ENCODE peak calls at places on chromosomes 13 and 19, in four cellular contexts. T is breast epithelium, V is tibial artery, H is ascending aorta. K is an unnamed sample. For H3K4me1, the result is how much of the 10 kb centered on the place peaks cover.

GRCh38 chr13:114229486-114229885 is 5.2 kb upstream of the CDC16 start:
- DNase-seq in T (no peak), H (no peak), V (no peak), K (no peak)

GRCh38 chr13:112112534-112113276 is 45.8 kb downstream of the SOX1 start:
- DNase-seq in H (no peak), T (no peak), V (no peak), K (peak)

GRCh38 chr13:75357576-75358295 is 124.2 kb downstream of the TBC1D4 start:
- DNase-seq in V (no peak), H (no peak), T (no peak), K (no peak)

GRCh38 chr19:39558623-39559117 is 18.7 kb upstream of the EID2 start:
- DNase-seq in T (no peak), H (no peak), V (no peak), K (no peak)

GRCh38 chr19:45972081-45972943 is 1.4 kb downstream of the NOVA2 start:
- DNase-seq in V (no peak), H (no peak), T (no peak), K (no peak)

GRCh38 chr19:6768236-6768785 is 1.1 kb upstream of the SH2D3A start:
- DNase-seq in V (no peak), T (no peak), H (no peak), K (no peak)

GRCh38 chr13:79528759-79529191 is 47.8 kb downstream of the NDFIP2 start:
- DNase-seq in H (no peak), T (no peak), V (no peak), K (no peak)

GRCh38 chr13:76968041-76968440 is 19.7 kb downstream of the ACOD1 start:
- DNase-seq in V (no peak), T (no peak), H (no peak), K (no peak)

GRCh38 chr13:79434578-79434977 is 28.5 kb upstream of the RBM26 start:
- DNase-seq in V (no peak), H (no peak), T (no peak), K (no peak)

GRCh38 chr13:72782717-72783116 is 784 bp downstream of the PIBF1 start:
- DNase-seq in T (no peak), H (no peak), V (no peak), K (no peak)

GRCh38 chr19:2578911-2579677 is 103.2 kb downstream of the GADD45B start:
- DNase-seq in H (peak), T (peak), V (peak), K (peak)

GRCh38 chr13:20848203-20848602 is 54.3 kb downstream of the XPO4 start:
- DNase-seq in T (no peak), H (no peak), V (no peak), K (no peak)

GRCh38 chr19:13999085-13999484 is 7.0 kb downstream of the RFX1 start:
- DNase-seq in V (no peak), H (no peak), T (no peak), K (no peak)

GRCh38 chr19:6017576-6017975 is 39.6 kb upstream of the RANBP3 start:
- DNase-seq in V (no peak), T (no peak), H (no peak), K (peak)

GRCh38 chr19:7640803-7641202 is 3.9 kb downstream of the STXBP2 start:
- DNase-seq in V (no peak), H (no peak), T (no peak), K (no peak)

GRCh38 chr19:2779121-2779740 is 3.8 kb downstream of the SGTA start:
- DNase-seq in V (no peak), T (no peak), H (no peak), K (no peak)

GRCh38 chr13:103625194-103625593 is 559.0 kb upstream of the SLC10A2 start:
- DNase-seq in T (no peak), V (no peak), H (no peak), K (no peak)

GRCh38 chr19:55358493-55358892 is 4.0 kb upstream of the COX6B2 start:
- DNase-seq in V (no peak), H (no peak), T (no peak), K (no peak)

GRCh38 chr19:56098731-56099577 is 22.1 kb downstream of the ZNF787 start:
- DNase-seq in V (no peak), H (no peak), T (no peak), K (peak)

GRCh38 chr13:52850396-52851152 is 2.1 kb upstream of the PCDH8 start:
- DNase-seq in H (peak), T (peak), V (peak), K (peak)

GRCh38 chr19:30029721-30030510 is 87.9 kb downstream of the URI1 start:
- DNase-seq in V (no peak), T (no peak), H (no peak), K (no peak)

GRCh38 chr19:3196064-3196932 is 10.6 kb downstream of the NCLN start:
- DNase-seq in T (no peak), H (no peak), V (no peak), K (no peak)

GRCh38 chr19:17348700-17349099 is 11.3 kb downstream of the GTPBP3 start:
- DNase-seq in H (peak), V (peak), T (no peak), K (no peak)

GRCh38 chr13:66312312-66313087 is 917.6 kb downstream of the PCDH9 start:
- DNase-seq in H (no peak), V (no peak), T (no peak), K (no peak)

GRCh38 chr13:87344176-87344575 is 327.0 kb upstream of the SLITRK5 start:
- DNase-seq in V (no peak), T (no peak), H (no peak), K (no peak)

GRCh38 chr19:10533656-10534386 is 9.9 kb upstream of the ATG4D start:
- DNase-seq in V (no peak), H (no peak), T (no peak), K (no peak)

GRCh38 chr13:42747399-42747873 is 33.9 kb upstream of the FAM216B start:
- DNase-seq in H (no peak), V (no peak), T (no peak), K (peak)

GRCh38 chr13:113835461-113836274 is 28.2 kb downstream of the GAS6 start:
- DNase-seq in H (no peak), V (no peak), T (no peak), K (no peak)

GRCh38 chr13:67232384-67232783 is 2.2 kb upstream of the PCDH9 start:
- DNase-seq in T (no peak), V (no peak), H (no peak), K (no peak)

GRCh38 chr13:18232994-18233782 is 948.4 kb downstream of the TUBA3C start:
- DNase-seq in V (no peak), H (no peak), T (no peak), K (no peak)

GRCh38 chr13:30037306-30037705 is 186.9 kb upstream of the UBL3 start:
- DNase-seq in V (no peak), T (no peak), H (no peak), K (no peak)

DNA sequence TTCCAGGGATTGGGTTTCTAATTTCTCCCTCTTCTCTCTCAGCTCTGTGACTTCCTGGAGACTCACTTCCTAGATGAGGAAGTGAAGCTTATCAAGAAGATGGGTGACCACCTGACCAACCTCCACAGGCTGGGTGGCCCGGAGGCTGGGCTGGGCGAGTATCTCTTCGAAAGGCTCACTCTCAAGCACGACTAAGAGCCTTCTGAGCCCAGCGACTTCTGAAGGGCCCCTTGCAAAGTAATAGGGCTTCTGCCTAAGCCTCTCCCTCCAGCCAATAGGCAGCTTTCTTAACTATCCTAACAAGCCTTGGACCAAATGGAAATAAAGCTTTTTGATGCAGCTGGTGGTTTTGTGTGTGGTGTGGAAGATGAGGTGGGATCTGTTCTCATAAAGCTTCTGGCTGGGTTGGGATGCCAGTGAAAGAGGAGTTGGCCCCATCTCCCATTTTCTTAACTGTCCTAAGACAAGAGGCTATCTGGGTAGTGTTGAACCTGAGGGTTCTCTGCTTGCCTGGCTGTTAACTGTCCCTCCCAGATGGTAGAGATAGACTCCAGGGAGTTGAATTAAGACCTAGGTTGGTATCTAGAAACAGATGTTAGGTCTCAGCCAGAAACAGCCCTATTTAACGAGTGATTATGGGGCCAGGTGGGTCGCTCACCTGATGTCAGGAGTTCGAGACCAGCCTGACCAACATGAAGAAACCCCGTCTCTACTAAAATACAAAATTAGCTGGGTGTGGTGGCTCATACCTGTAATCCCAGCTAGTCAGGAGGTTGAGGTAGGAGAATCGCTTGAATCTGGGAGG is 1.6 kb downstream of the FTL start:
- DNase-seq in V (no peak), T (no peak), H (no peak), K (no peak)
- H3K4me1 ChIP-seq in V (half or more), T (under half), H (under half), K (under half)

GRCh38 chr19:54208784-54209057 is 8.1 kb downstream of the RPS9 start:
- DNase-seq in H (no peak), V (no peak), T (no peak), K (no peak)

GRCh38 chr19:54209058-54209747 is 8.5 kb downstream of the RPS9 start:
- DNase-seq in V (no peak), H (no peak), T (no peak), K (peak)

GRCh38 chr19:54209748-54210494 is 9.3 kb downstream of the RPS9 start:
- DNase-seq in H (peak), T (peak), V (peak), K (peak)

GRCh38 chr19:54207908-54208783 is 7.5 kb downstream of the RPS9 start:
- DNase-seq in H (peak), V (no peak), T (no peak), K (peak)

DNA sequence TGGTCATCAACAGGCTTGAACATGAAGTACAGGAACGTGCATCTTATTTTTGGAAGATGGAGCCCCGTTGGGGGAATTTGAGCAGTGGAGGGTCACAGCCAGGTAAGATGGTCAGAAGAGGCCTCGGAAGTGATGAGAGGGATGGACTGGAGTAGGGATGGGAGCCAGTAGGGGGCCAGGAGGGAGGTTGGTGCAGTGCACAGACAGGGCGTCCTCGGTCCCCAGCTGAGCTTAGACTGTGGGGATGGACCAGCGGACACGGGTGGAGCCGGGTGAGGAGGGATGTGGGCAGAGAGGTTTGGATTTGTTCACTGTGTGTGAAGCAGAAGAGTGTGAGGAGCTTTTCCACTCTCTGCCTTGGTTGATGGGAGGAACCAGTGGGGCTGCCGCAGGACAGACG is 10.6 kb downstream of the RPS9 start:
- DNase-seq in H (no peak), T (no peak), V (no peak), K (peak)
- H3K4me1 ChIP-seq in H (under half), T (under half), V (under half), K (under half)

GRCh38 chr13:48493076-48493765 is 39.7 kb downstream of the RCBTB2 start:
- DNase-seq in V (no peak), T (no peak), H (no peak), K (no peak)

GRCh38 chr13:48491423-48492122 is 41.3 kb downstream of the RCBTB2 start:
- DNase-seq in V (no peak), T (no peak), H (no peak), K (no peak)

GRCh38 chr13:48493851-48494250 is 39.0 kb downstream of the RCBTB2 start:
- DNase-seq in T (no peak), V (no peak), H (no peak), K (no peak)

GRCh38 chr13:48490241-48490640 is 42.6 kb downstream of the RCBTB2 start:
- DNase-seq in T (no peak), H (no peak), V (no peak), K (no peak)

DNA sequence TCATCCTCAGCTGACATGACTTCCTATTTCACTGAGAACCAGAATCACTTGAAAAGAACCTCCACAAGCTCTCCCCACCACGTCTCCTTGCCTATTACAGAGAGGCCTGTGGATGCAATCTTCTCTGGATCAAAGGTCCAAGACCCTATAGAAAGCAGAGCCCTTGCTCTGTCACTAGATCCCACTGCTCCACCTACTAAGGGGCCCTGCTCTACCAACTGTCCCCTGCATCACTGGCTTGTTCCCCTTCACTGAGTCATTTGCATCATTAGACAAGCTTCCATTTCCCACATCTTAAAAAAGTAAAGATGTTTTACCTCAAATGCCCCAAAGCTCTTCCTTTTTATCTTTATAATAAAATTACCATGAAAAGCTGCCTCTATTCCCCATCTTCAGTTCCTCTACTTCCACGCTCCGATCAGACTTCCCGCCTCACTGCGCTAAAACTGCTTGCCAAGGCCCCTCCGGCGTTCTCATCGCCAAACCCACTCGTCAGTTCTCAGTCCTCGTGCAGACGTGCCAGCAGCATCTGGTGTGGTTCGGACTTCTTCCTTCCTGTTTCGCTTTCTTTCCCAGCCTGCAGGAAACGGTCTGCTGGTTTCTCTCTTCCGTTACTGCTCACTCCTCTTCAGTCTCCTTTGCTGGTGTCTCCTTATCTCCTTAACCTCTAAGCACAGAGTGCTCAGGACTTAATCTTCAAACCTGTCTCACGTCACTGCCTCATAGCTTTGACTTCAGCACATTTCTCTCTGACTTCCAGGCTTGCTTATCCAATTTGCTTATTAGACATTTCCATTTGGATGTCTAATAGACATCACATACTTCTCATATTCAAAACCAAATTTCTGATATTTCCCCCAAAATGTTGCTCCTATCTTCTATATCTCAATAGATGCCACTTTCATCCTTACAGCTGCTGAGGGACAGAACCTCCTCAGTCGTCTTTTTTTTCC is 40.5 kb downstream of the RCBTB2 start:
- DNase-seq in H (peak), T (no peak), V (peak), K (peak)
- H3K4me1 ChIP-seq in H (under half), T (under half), V (under half), K (under half)

GRCh38 chr19:4512070-4512469 is 6.2 kb downstream of the PLIN4 start:
- DNase-seq in T (no peak), H (no peak), V (no peak), K (no peak)
- H3K4me1 ChIP-seq in T (under half), H (under half), V (under half), K (under half)

DNA sequence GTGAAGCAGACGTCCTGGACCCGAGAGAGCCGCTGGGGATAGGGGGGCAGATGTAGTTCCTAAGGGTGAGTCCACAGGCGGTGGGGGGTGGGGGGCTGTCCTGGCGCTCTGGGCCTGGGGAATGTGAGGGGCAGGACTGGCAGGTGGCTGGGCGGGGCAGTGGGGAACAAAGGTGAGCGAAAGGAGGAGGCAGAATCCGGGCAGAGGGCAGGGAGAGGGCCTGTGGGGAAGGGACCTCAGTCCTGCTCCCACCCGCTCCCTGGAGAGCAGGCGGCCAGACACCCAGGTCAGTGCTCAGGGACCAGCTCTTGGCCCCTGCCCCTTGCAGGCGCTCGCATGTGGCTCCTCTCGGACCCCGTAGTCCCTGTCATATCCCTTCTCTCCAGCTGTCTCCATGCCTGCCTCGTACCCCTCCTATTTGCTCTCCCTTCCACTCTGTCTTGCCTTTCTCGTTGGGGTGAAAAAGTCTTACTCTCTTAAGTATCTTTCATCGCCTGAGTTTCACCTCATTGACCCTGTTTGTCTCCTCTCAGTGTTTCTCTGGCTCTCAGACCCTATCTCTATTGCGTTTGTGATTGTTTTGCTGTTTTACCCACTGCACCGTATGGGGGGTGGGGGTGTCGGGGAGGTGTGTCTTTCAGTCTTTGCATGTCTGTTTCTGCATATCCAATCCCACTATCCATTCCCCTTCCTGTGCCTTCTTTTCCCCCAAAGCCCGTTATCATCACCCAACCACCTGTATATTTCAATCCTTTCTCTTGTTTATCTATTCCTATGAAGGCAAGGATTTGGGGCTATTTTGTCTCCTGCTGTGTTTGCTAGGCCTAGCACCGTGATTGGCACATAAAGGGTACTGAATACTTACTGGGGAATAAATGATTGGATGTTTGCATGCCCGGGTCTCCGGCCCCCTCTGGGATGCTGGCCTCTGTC is 5.8 kb downstream of the SPHK2 start:
- DNase-seq in H (no peak), T (no peak), V (peak), K (peak)
- H3K4me1 ChIP-seq in H (under half), T (under half), V (under half), K (under half)

DNA sequence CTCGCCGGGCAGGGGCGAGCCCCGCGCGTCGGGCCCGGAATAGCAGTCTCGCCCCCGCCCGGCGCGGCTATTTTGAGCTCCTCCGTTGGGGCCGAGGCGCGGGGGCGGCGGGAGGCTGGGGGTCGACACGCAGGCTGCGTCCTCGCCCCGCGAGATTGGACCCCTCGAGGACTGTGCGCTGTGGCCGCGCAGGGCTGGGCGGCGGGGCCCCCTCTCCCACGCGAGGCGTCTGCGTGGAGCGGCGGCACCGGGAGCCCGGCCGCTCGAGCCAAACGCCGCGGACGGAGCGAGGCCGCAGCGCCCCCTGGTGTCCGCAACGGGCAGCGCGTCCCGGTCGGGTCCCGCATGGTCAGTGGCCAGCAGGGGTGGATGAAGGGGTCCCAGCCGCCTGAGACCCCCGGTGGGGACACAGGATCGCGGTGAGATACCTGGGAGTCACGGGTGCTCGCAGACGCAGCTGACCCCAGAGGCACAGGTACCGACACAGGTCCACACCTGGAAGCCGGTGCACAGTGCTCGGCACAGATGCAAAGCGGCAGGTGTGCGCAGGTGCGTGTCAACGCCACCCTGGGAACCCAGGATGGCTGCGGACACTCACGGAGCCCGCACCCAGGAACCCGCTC is 2.2 kb upstream of the CIRBP start:
- DNase-seq in H (peak), V (peak), T (peak), K (peak)
- H3K4me1 ChIP-seq in H (half or more), V (half or more), T (under half), K (half or more)

GRCh38 chr13:110699148-110700145 is 6.5 kb downstream of the CARS2 start:
- DNase-seq in H (peak), T (no peak), V (no peak), K (no peak)
- H3K4me1 ChIP-seq in H (under half), T (under half), V (under half), K (under half)